ENCODE peak calls at places on chromosomes 6 and 20, in six cellular contexts. Y is heart right ventricle, C is mammary epithelial cell, B is endothelial cell of umbilical vein, K is Peyer's patch, U is pancreas. Q is an unnamed sample. For H3K9me3, the result is how much of the 10 kb centered on the place peaks cover.

GRCh38 chr6:21522007-21522758 is 71.4 kb upstream of the SOX4 start:
- DNase-seq in Y (no peak), C (no peak), B (no peak), K (no peak), U (no peak), Q (no peak)

GRCh38 chr6:150806790-150807189 is 58.7 kb upstream of the MTHFD1L start:
- DNase-seq in Y (no peak), C (peak), B (no peak), K (no peak), U (no peak), Q (no peak)

GRCh38 chr6:18269253-18269652 is 4.9 kb upstream of the DEK start:
- DNase-seq in Y (no peak), C (peak), B (no peak), K (no peak), U (no peak), Q (peak)

GRCh38 chr6:161922631-161923119 is 648.8 kb upstream of the AGPAT4 start:
- DNase-seq in Y (peak), C (peak), B (peak), K (peak), U (peak), Q (no peak)

GRCh38 chr20:11544029-11544678 is 373.5 kb upstream of the BTBD3 start:
- DNase-seq in Y (peak), C (peak), B (peak), K (no peak), U (no peak), Q (no peak)

GRCh38 chr20:13260620-13261279 is 39.7 kb downstream of the ISM1 start:
- DNase-seq in Y (no peak), C (no peak), B (no peak), K (no peak), U (no peak), Q (no peak)

GRCh38 chr6:148793721-148794120 is 46.9 kb downstream of the UST start:
- DNase-seq in Y (no peak), C (no peak), B (no peak), K (no peak), U (no peak), Q (no peak)

GRCh38 chr20:21554985-21555384 is 41.1 kb upstream of the NKX2-2 start:
- DNase-seq in Y (no peak), C (no peak), B (no peak), K (no peak), U (no peak), Q (no peak)

GRCh38 chr6:18211338-18211737 is 53.0 kb downstream of the DEK start:
- DNase-seq in Y (no peak), C (no peak), B (no peak), K (no peak), U (no peak), Q (no peak)

GRCh38 chr20:61121661-61122060 is 130.4 kb upstream of the CDH4 start:
- DNase-seq in Y (no peak), C (no peak), B (no peak), K (no peak), U (no peak), Q (no peak)

GRCh38 chr6:1485678-1486077 is 96.3 kb downstream of the FOXF2 start:
- DNase-seq in Y (no peak), C (peak), B (peak), K (no peak), U (no peak), Q (peak)

GRCh38 chr6:134363323-134364039 is 45.6 kb upstream of the SGK1 start:
- DNase-seq in Y (no peak), C (peak), B (peak), K (no peak), U (no peak), Q (peak)

GRCh38 chr6:29827579-29828470 is at the start of gene HLA-G:
- DNase-seq in Y (no peak), C (no peak), B (no peak), K (no peak), U (peak), Q (no peak)

GRCh38 chr6:28369463-28369862 is 19.7 kb downstream of the ZKSCAN3 start:
- DNase-seq in Y (no peak), C (no peak), B (no peak), K (no peak), U (no peak), Q (no peak)

GRCh38 chr6:52130440-52130839 is 43.0 kb upstream of the PKHD1 start:
- DNase-seq in Y (no peak), C (no peak), B (no peak), K (no peak), U (no peak), Q (no peak)

GRCh38 chr6:114063956-114064355 is 93.0 kb upstream of the HDAC2 start:
- DNase-seq in Y (no peak), C (no peak), B (no peak), K (no peak), U (no peak), Q (no peak)

GRCh38 chr6:85640806-85641205 is 1.9 kb downstream of the SYNCRIP start:
- DNase-seq in Y (no peak), C (no peak), B (peak), K (no peak), U (no peak), Q (no peak)

GRCh38 chr6:25419879-25420278 is 140.7 kb downstream of the CARMIL1 start:
- DNase-seq in Y (no peak), C (no peak), B (no peak), K (no peak), U (no peak), Q (no peak)

GRCh38 chr6:110826236-110827129 is 11.2 kb upstream of the CDK19 start:
- DNase-seq in Y (no peak), C (no peak), B (no peak), K (no peak), U (no peak), Q (no peak)

GRCh38 chr6:127518212-127518709 is 874 bp downstream of the MTCL3 start:
- DNase-seq in Y (no peak), C (no peak), B (no peak), K (no peak), U (no peak), Q (no peak)

GRCh38 chr20:10412591-10413408 is 21.2 kb downstream of the MKKS start:
- DNase-seq in Y (no peak), C (no peak), B (peak), K (no peak), U (no peak), Q (no peak)

GRCh38 chr20:10352934-10353866 is 80.8 kb downstream of the MKKS start:
- DNase-seq in Y (no peak), C (no peak), B (peak), K (no peak), U (no peak), Q (no peak)

GRCh38 chr6:109507490-109508072 is 24.6 kb upstream of the ZBTB24 start:
- DNase-seq in Y (no peak), C (no peak), B (no peak), K (no peak), U (no peak), Q (no peak)

GRCh38 chr20:43844778-43845614 is 69.7 kb upstream of the TOX2 start:
- DNase-seq in Y (no peak), C (peak), B (peak), K (no peak), U (no peak), Q (peak)

GRCh38 chr20:31719644-31720485 is 2.8 kb downstream of the BCL2L1 start:
- DNase-seq in Y (no peak), C (no peak), B (no peak), K (no peak), U (no peak), Q (no peak)

GRCh38 chr6:32255212-32256153 is 31.6 kb upstream of the NOTCH4 start:
- DNase-seq in Y (peak), C (peak), B (peak), K (peak), U (no peak), Q (peak)

GRCh38 chr6:118748311-118749062 is 97.1 kb upstream of the CEP85L start:
- DNase-seq in Y (peak), C (peak), B (peak), K (no peak), U (no peak), Q (no peak)

GRCh38 chr20:61833807-61834610 is 231.7 kb downstream of the TAF4 start:
- DNase-seq in Y (no peak), C (no peak), B (no peak), K (no peak), U (peak), Q (no peak)

GRCh38 chr6:165769401-165769800 is 106.4 kb upstream of the PDE10A start:
- DNase-seq in Y (no peak), C (no peak), B (peak), K (no peak), U (no peak), Q (no peak)

GRCh38 chr6:140602431-140602836 is 1228.0 kb upstream of the CITED2 start:
- DNase-seq in Y (no peak), C (no peak), B (no peak), K (no peak), U (no peak), Q (no peak)

GRCh38 chr20:17725094-17725835 is 25.5 kb downstream of the BANF2 start:
- DNase-seq in Y (no peak), C (no peak), B (no peak), K (no peak), U (peak), Q (no peak)

GRCh38 chr6:139698526-139699182 is 324.2 kb upstream of the CITED2 start:
- DNase-seq in Y (no peak), C (no peak), B (no peak), K (no peak), U (no peak), Q (no peak)

GRCh38 chr6:153976921-153977693 is 61.9 kb upstream of the OPRM1 start:
- DNase-seq in Y (no peak), C (peak), B (no peak), K (no peak), U (no peak), Q (no peak)

GRCh38 chr6:157019733-157020132 is 242.6 kb downstream of the ARID1B start:
- DNase-seq in Y (no peak), C (no peak), B (peak), K (no peak), U (no peak), Q (no peak)

GRCh38 chr20:51715028-51715872 is 52.9 kb downstream of the ATP9A start:
- DNase-seq in Y (no peak), C (no peak), B (no peak), K (no peak), U (no peak), Q (no peak)

GRCh38 chr6:168373389-168373788 is 53.8 kb upstream of the DACT2 start:
- DNase-seq in Y (no peak), C (no peak), B (no peak), K (peak), U (peak), Q (no peak)
- H3K9me3 ChIP-seq in Y (under half), C (under half), B (under half), K (under half), U (under half), Q (under half)

GRCh38 chr6:106452628-106453027 is 92.1 kb downstream of the CRYBG1 start:
- DNase-seq in Y (no peak), C (peak), B (no peak), K (no peak), U (no peak), Q (no peak)
- H3K4me3 ChIP-seq in Y (no peak), C (no peak), B (no peak), K (no peak), U (no peak), Q (no peak)

GRCh38 chr20:41587523-41587922 is 30.7 kb downstream of the CHD6 start:
- DNase-seq in Y (no peak), C (no peak), B (no peak), K (no peak), U (no peak), Q (no peak)
- H3K9me3 ChIP-seq in Y (under half), C (under half), B (under half), K (under half), U (under half), Q (under half)

DNA sequence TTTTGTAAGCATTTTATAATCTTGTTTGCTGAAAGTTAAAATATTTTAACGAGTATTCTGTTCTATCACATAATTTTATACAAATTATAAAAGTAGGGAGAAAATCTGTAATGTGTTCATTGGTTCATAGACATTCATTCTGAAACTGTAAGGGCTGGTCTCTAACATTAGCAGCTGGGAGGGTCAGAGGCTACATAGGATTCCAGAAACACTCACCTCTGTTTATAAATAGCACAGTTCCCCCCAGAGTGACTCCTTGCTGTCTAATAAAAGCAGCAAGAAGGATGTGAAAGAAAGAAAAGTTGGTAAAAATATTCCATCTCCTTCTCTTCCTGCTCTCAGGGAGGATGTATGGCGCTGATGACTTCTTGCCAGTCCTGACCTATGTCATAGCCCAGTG is 25.3 kb upstream of the NAA20 start:
- DNase-seq in Y (no peak), C (no peak), B (peak), K (no peak), U (no peak), Q (no peak)
- H3K4me3 ChIP-seq in Y (no peak), C (no peak), B (no peak), K (no peak), U (no peak), Q (no peak)

GRCh38 chr6:81605526-81605925 is 147.0 kb downstream of the TENT5A start:
- DNase-seq in Y (no peak), C (no peak), B (no peak), K (no peak), U (no peak), Q (no peak)
- H3K9me3 ChIP-seq in Y (under half), C (under half), B (under half), K (under half), U (under half), Q (under half)

DNA sequence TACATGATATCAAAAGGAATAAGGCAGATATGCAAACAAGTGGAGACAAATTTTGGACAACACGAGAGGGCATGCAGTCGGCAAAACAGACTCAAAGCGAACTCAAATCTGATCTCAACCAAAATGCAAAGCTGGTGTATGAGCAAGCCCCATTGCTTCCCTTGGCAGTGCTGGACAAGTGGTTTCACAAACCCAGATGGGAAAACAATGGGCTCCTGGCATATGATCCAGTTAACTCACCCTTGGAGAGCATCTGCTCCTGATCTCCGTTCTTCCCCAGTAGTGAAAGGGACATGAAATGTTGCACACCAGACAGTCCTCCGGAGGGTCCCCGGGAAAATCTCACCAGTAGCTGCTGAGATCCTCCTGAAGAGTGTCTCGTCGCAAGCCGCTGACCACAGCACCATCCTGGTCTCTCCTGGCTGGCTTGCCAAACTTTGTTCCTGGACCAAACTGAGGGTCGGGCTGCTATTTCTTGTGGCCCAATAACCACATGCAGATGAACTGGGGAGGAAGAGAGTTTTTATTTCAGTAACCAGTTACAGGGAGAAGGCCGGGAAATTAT is 84.3 kb upstream of the THBS2 start:
- DNase-seq in Y (no peak), C (no peak), B (no peak), K (no peak), U (no peak), Q (no peak)
- H3K4me3 ChIP-seq in Y (no peak), C (no peak), B (no peak), K (no peak), U (no peak), Q (no peak)

DNA sequence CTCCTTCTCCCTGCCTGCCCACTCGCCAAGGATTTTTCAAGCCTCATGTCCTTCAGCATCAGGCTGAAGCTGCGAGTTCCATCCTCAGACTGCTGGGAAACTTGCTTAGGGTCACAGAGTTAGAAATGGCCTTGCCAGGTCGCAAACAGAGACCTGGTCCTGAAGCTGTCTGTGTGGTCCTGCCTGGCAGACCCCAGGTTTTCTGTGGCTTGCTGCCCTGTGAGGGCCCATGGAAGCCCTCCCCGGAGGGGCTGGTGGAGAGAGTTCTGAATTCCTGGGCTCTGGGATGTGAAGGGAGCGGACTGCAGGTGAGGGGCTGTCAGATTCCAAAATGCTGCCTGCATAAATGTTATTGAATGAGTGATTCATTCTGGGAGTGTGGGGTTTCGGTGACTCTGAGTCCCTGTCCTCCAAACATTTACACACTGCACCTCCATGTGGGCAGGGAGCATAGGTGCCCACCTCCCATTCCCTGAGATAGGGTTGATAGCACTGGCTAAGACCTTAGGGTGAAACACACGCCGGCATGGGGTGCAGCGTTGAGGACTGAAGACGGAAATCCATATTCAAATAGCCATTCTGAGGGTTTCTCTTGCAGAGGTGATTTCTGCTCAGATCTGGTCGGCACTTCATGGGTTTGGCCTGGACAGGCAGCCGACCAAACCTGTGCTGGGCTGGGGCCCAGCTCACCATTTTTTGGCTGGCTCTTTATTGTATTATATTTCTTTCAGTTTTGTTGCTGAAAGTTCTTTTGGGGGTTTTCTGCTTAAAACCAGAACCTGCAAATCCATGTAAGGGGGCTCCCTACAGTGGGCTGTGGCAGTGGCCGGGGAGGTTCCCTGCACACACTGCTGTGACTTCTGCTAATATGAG is 21.8 kb upstream of the IRF4 start:
- DNase-seq in Y (no peak), C (no peak), B (no peak), K (peak), U (no peak), Q (no peak)
- H3K9me3 ChIP-seq in Y (under half), C (under half), B (under half), K (under half), U (under half), Q (under half)